ENCODE peak calls at places on chromosomes 11 and 22, in nine cellular contexts. One of them, this sample, is unnamed.

GRCh38 chr22:38455530-38456271 is 702 bp upstream of the KCNJ4 start:
- DNase-seq in stimulated activated CD4-positive, alpha-beta T cell treated with anti-CD3 and anti-CD28 coated beads, Interleukin-1b, Interleukin-23, amount 100 ng/mL, for 1 hour: no peak
- DNase-seq in activated T-helper 1 cell treated with anti-CD3 and anti-CD28 coated beads, Interleukin-12 subunit alpha, Interleukin-12 subunit beta, Interleukin-2, Interleukin-4 antibody, amounts not matched to agents 30 ng/mL and 10 ng/mL and 1 ng/mL, durations not matched to agents 14 hours and 24 hours and 36 hours: no peak
- DNase-seq in cardiac muscle cell: peak; percentile 75
- DNase-seq in DND-41: peak; percentile 43
- DNase-seq in A549: no peak
- DNase-seq in activated naive CD8-positive, alpha-beta T cell treated with anti-CD3 and anti-CD28 coated beads, Interleukin-2, amount 50 U/mL, for 24 hours: no peak
- DNase-seq in tibial nerve: no peak
- DNase-seq in hypothalamus: no peak
- DNase-seq in this sample: peak; percentile 55

GRCh38 chr22:45504703-45505341 is 2.1 kb downstream of the FBLN1 start:
- DNase-seq in activated T-helper 1 cell treated with anti-CD3 and anti-CD28 coated beads, Interleukin-12 subunit alpha, Interleukin-12 subunit beta, Interleukin-2, Interleukin-4 antibody, amounts not matched to agents 30 ng/mL and 10 ng/mL and 1 ng/mL, durations not matched to agents 14 hours and 24 hours and 36 hours: no peak
- DNase-seq in activated naive CD8-positive, alpha-beta T cell treated with anti-CD3 and anti-CD28 coated beads, Interleukin-2, amount 50 U/mL, for 24 hours: no peak
- DNase-seq in hypothalamus: no peak
- DNase-seq in DND-41: no peak
- DNase-seq in cardiac muscle cell: peak; percentile 70
- DNase-seq in stimulated activated CD4-positive, alpha-beta T cell treated with anti-CD3 and anti-CD28 coated beads, Interleukin-1b, Interleukin-23, amount 100 ng/mL, for 1 hour: no peak
- DNase-seq in A549: no peak
- DNase-seq in tibial nerve: peak; percentile 43
- DNase-seq in this sample: peak; percentile 31

GRCh38 chr11:84981296-84981695 is 645.8 kb downstream of the DLG2 start:
- DNase-seq in hypothalamus: no peak
- DNase-seq in DND-41: no peak
- DNase-seq in stimulated activated CD4-positive, alpha-beta T cell treated with anti-CD3 and anti-CD28 coated beads, Interleukin-1b, Interleukin-23, amount 100 ng/mL, for 1 hour: no peak
- DNase-seq in activated T-helper 1 cell treated with anti-CD3 and anti-CD28 coated beads, Interleukin-12 subunit alpha, Interleukin-12 subunit beta, Interleukin-2, Interleukin-4 antibody, amounts not matched to agents 30 ng/mL and 10 ng/mL and 1 ng/mL, durations not matched to agents 14 hours and 24 hours and 36 hours: no peak
- DNase-seq in A549: no peak
- DNase-seq in activated naive CD8-positive, alpha-beta T cell treated with anti-CD3 and anti-CD28 coated beads, Interleukin-2, amount 50 U/mL, for 24 hours: no peak
- DNase-seq in cardiac muscle cell: no peak
- DNase-seq in tibial nerve: no peak
- DNase-seq in this sample: no peak

GRCh38 chr22:45398214-45398613 is 15.2 kb downstream of the SMC1B start:
- DNase-seq in hypothalamus: no peak
- DNase-seq in stimulated activated CD4-positive, alpha-beta T cell treated with anti-CD3 and anti-CD28 coated beads, Interleukin-1b, Interleukin-23, amount 100 ng/mL, for 1 hour: no peak
- DNase-seq in tibial nerve: no peak
- DNase-seq in activated T-helper 1 cell treated with anti-CD3 and anti-CD28 coated beads, Interleukin-12 subunit alpha, Interleukin-12 subunit beta, Interleukin-2, Interleukin-4 antibody, amounts not matched to agents 30 ng/mL and 10 ng/mL and 1 ng/mL, durations not matched to agents 14 hours and 24 hours and 36 hours: no peak
- DNase-seq in A549: no peak
- DNase-seq in cardiac muscle cell: peak; percentile 2
- DNase-seq in DND-41: no peak
- DNase-seq in activated naive CD8-positive, alpha-beta T cell treated with anti-CD3 and anti-CD28 coated beads, Interleukin-2, amount 50 U/mL, for 24 hours: no peak
- DNase-seq in this sample: no peak

GRCh38 chr11:74694136-74694535 is 37.1 kb downstream of the CHRDL2 start:
- DNase-seq in A549: no peak
- DNase-seq in activated T-helper 1 cell treated with anti-CD3 and anti-CD28 coated beads, Interleukin-12 subunit alpha, Interleukin-12 subunit beta, Interleukin-2, Interleukin-4 antibody, amounts not matched to agents 30 ng/mL and 10 ng/mL and 1 ng/mL, durations not matched to agents 14 hours and 24 hours and 36 hours: no peak
- DNase-seq in DND-41: no peak
- DNase-seq in cardiac muscle cell: no peak
- DNase-seq in tibial nerve: no peak
- DNase-seq in activated naive CD8-positive, alpha-beta T cell treated with anti-CD3 and anti-CD28 coated beads, Interleukin-2, amount 50 U/mL, for 24 hours: no peak
- DNase-seq in hypothalamus: no peak
- DNase-seq in stimulated activated CD4-positive, alpha-beta T cell treated with anti-CD3 and anti-CD28 coated beads, Interleukin-1b, Interleukin-23, amount 100 ng/mL, for 1 hour: no peak
- DNase-seq in this sample: no peak

GRCh38 chr11:13052130-13052541 is 43.0 kb downstream of the RASSF10 start:
- DNase-seq in activated naive CD8-positive, alpha-beta T cell treated with anti-CD3 and anti-CD28 coated beads, Interleukin-2, amount 50 U/mL, for 24 hours: no peak
- DNase-seq in tibial nerve: no peak
- DNase-seq in stimulated activated CD4-positive, alpha-beta T cell treated with anti-CD3 and anti-CD28 coated beads, Interleukin-1b, Interleukin-23, amount 100 ng/mL, for 1 hour: no peak
- DNase-seq in DND-41: no peak
- DNase-seq in A549: no peak
- DNase-seq in activated T-helper 1 cell treated with anti-CD3 and anti-CD28 coated beads, Interleukin-12 subunit alpha, Interleukin-12 subunit beta, Interleukin-2, Interleukin-4 antibody, amounts not matched to agents 30 ng/mL and 10 ng/mL and 1 ng/mL, durations not matched to agents 14 hours and 24 hours and 36 hours: no peak
- DNase-seq in hypothalamus: no peak
- DNase-seq in cardiac muscle cell: no peak
- DNase-seq in this sample: no peak

GRCh38 chr22:50705851-50706351 is 32.1 kb upstream of the ACR start:
- DNase-seq in DND-41: no peak
- DNase-seq in cardiac muscle cell: no peak
- DNase-seq in activated naive CD8-positive, alpha-beta T cell treated with anti-CD3 and anti-CD28 coated beads, Interleukin-2, amount 50 U/mL, for 24 hours: no peak
- DNase-seq in A549: no peak
- DNase-seq in tibial nerve: no peak
- DNase-seq in stimulated activated CD4-positive, alpha-beta T cell treated with anti-CD3 and anti-CD28 coated beads, Interleukin-1b, Interleukin-23, amount 100 ng/mL, for 1 hour: no peak
- DNase-seq in activated T-helper 1 cell treated with anti-CD3 and anti-CD28 coated beads, Interleukin-12 subunit alpha, Interleukin-12 subunit beta, Interleukin-2, Interleukin-4 antibody, amounts not matched to agents 30 ng/mL and 10 ng/mL and 1 ng/mL, durations not matched to agents 14 hours and 24 hours and 36 hours: no peak
- DNase-seq in hypothalamus: no peak
- DNase-seq in this sample: no peak

GRCh38 chr11:33258631-33259184 is 1.5 kb downstream of the HIPK3 start:
- DNase-seq in activated T-helper 1 cell treated with anti-CD3 and anti-CD28 coated beads, Interleukin-12 subunit alpha, Interleukin-12 subunit beta, Interleukin-2, Interleukin-4 antibody, amounts not matched to agents 30 ng/mL and 10 ng/mL and 1 ng/mL, durations not matched to agents 14 hours and 24 hours and 36 hours: peak; percentile 2
- DNase-seq in cardiac muscle cell: no peak
- DNase-seq in tibial nerve: peak; percentile 45
- DNase-seq in DND-41: no peak
- DNase-seq in activated naive CD8-positive, alpha-beta T cell treated with anti-CD3 and anti-CD28 coated beads, Interleukin-2, amount 50 U/mL, for 24 hours: no peak
- DNase-seq in stimulated activated CD4-positive, alpha-beta T cell treated with anti-CD3 and anti-CD28 coated beads, Interleukin-1b, Interleukin-23, amount 100 ng/mL, for 1 hour: no peak
- DNase-seq in A549: peak; percentile 76
- DNase-seq in hypothalamus: no peak
- DNase-seq in this sample: no peak

GRCh38 chr22:37145415-37146385 is 4.0 kb downstream of the IL2RB start:
- DNase-seq in activated T-helper 1 cell treated with anti-CD3 and anti-CD28 coated beads, Interleukin-12 subunit alpha, Interleukin-12 subunit beta, Interleukin-2, Interleukin-4 antibody, amounts not matched to agents 30 ng/mL and 10 ng/mL and 1 ng/mL, durations not matched to agents 14 hours and 24 hours and 36 hours: no peak
- DNase-seq in DND-41: no peak
- DNase-seq in A549: no peak
- DNase-seq in activated naive CD8-positive, alpha-beta T cell treated with anti-CD3 and anti-CD28 coated beads, Interleukin-2, amount 50 U/mL, for 24 hours: no peak
- DNase-seq in hypothalamus: no peak
- DNase-seq in cardiac muscle cell: no peak
- DNase-seq in stimulated activated CD4-positive, alpha-beta T cell treated with anti-CD3 and anti-CD28 coated beads, Interleukin-1b, Interleukin-23, amount 100 ng/mL, for 1 hour: no peak
- DNase-seq in tibial nerve: no peak
- DNase-seq in this sample: no peak

GRCh38 chr22:38788417-38788816 is 5.5 kb downstream of the DNAL4 start:
- DNase-seq in hypothalamus: no peak
- DNase-seq in A549: peak; percentile 49
- DNase-seq in activated T-helper 1 cell treated with anti-CD3 and anti-CD28 coated beads, Interleukin-12 subunit alpha, Interleukin-12 subunit beta, Interleukin-2, Interleukin-4 antibody, amounts not matched to agents 30 ng/mL and 10 ng/mL and 1 ng/mL, durations not matched to agents 14 hours and 24 hours and 36 hours: no peak
- DNase-seq in stimulated activated CD4-positive, alpha-beta T cell treated with anti-CD3 and anti-CD28 coated beads, Interleukin-1b, Interleukin-23, amount 100 ng/mL, for 1 hour: no peak
- DNase-seq in DND-41: no peak
- DNase-seq in cardiac muscle cell: peak; percentile 67
- DNase-seq in activated naive CD8-positive, alpha-beta T cell treated with anti-CD3 and anti-CD28 coated beads, Interleukin-2, amount 50 U/mL, for 24 hours: no peak
- DNase-seq in tibial nerve: peak; percentile 54
- DNase-seq in this sample: no peak

GRCh38 chr11:86141645-86142569 is 73.0 kb upstream of the PICALM start:
- DNase-seq in stimulated activated CD4-positive, alpha-beta T cell treated with anti-CD3 and anti-CD28 coated beads, Interleukin-1b, Interleukin-23, amount 100 ng/mL, for 1 hour: no peak
- DNase-seq in activated naive CD8-positive, alpha-beta T cell treated with anti-CD3 and anti-CD28 coated beads, Interleukin-2, amount 50 U/mL, for 24 hours: no peak
- DNase-seq in cardiac muscle cell: no peak
- DNase-seq in DND-41: no peak
- DNase-seq in hypothalamus: no peak
- DNase-seq in A549: no peak
- DNase-seq in tibial nerve: no peak
- DNase-seq in activated T-helper 1 cell treated with anti-CD3 and anti-CD28 coated beads, Interleukin-12 subunit alpha, Interleukin-12 subunit beta, Interleukin-2, Interleukin-4 antibody, amounts not matched to agents 30 ng/mL and 10 ng/mL and 1 ng/mL, durations not matched to agents 14 hours and 24 hours and 36 hours: no peak
- DNase-seq in this sample: no peak

GRCh38 chr11:126628790-126629621 is 273.5 kb downstream of the ST3GAL4 start:
- DNase-seq in activated T-helper 1 cell treated with anti-CD3 and anti-CD28 coated beads, Interleukin-12 subunit alpha, Interleukin-12 subunit beta, Interleukin-2, Interleukin-4 antibody, amounts not matched to agents 30 ng/mL and 10 ng/mL and 1 ng/mL, durations not matched to agents 14 hours and 24 hours and 36 hours: no peak
- DNase-seq in cardiac muscle cell: no peak
- DNase-seq in A549: no peak
- DNase-seq in stimulated activated CD4-positive, alpha-beta T cell treated with anti-CD3 and anti-CD28 coated beads, Interleukin-1b, Interleukin-23, amount 100 ng/mL, for 1 hour: no peak
- DNase-seq in DND-41: no peak
- DNase-seq in hypothalamus: peak; percentile 43
- DNase-seq in activated naive CD8-positive, alpha-beta T cell treated with anti-CD3 and anti-CD28 coated beads, Interleukin-2, amount 50 U/mL, for 24 hours: no peak
- DNase-seq in tibial nerve: no peak
- DNase-seq in this sample: no peak

This sample was measured in endothelial cell.